ENCODE peak calls at places on chromosomes 3 and 15, in six cellular contexts. A is sigmoid colon, Z is body of pancreas, V is adrenal gland, P is stomach, M is right atrium auricular region. B is an unnamed sample.

GRCh38 chr3:142051351-142051750 is 98.0 kb downstream of the TFDP2 start:
- DNase-seq in A (no peak), Z (no peak), V (no peak), P (no peak), M (no peak), B (no peak)

GRCh38 chr3:62048577-62048976 is 324.8 kb downstream of the FEZF2 start:
- DNase-seq in A (no peak), Z (no peak), V (no peak), P (no peak), M (no peak), B (no peak)

GRCh38 chr15:70792171-70792573 is 28.8 kb upstream of the UACA start:
- DNase-seq in A (no peak), Z (no peak), V (no peak), P (no peak), M (no peak), B (no peak)

GRCh38 chr15:100245855-100246254 is 95.9 kb downstream of the ADAMTS17 start:
- DNase-seq in A (no peak), Z (no peak), V (no peak), P (no peak), M (no peak), B (no peak)

GRCh38 chr3:49625971-49626640 is 48.0 kb upstream of the APEH start:
- DNase-seq in A (no peak), Z (no peak), V (no peak), P (no peak), M (no peak), B (no peak)

GRCh38 chr3:64815691-64816225 is 128.0 kb upstream of the ADAMTS9 start:
- DNase-seq in A (no peak), Z (peak; percentile 7), V (no peak), P (no peak), M (no peak), B (no peak)

GRCh38 chr3:52281980-52282801 is 3.7 kb upstream of the WDR82 start:
- DNase-seq in A (no peak), Z (no peak), V (no peak), P (no peak), M (no peak), B (no peak)

GRCh38 chr3:130918328-130918727 is 24.4 kb downstream of the ATP2C1 start:
- DNase-seq in A (no peak), Z (no peak), V (no peak), P (no peak), M (no peak), B (no peak)

GRCh38 chr3:61560452-61561373 is 658 bp upstream of the PTPRG start:
- DNase-seq in A (peak; percentile 92), Z (peak; percentile 84), V (peak; percentile 84), P (peak; percentile 75), M (peak; percentile 90), B (peak; percentile 83)

GRCh38 chr3:123831420-123831819 is 52.7 kb downstream of the MYLK start:
- DNase-seq in A (no peak), Z (no peak), V (no peak), P (no peak), M (no peak), B (no peak)

GRCh38 chr3:87287025-87287424 is 10.6 kb upstream of the POU1F1 start:
- DNase-seq in A (no peak), Z (no peak), V (no peak), P (no peak), M (no peak), B (no peak)

GRCh38 chr3:57095361-57095760 is 34.9 kb downstream of the SPATA12 start:
- DNase-seq in A (no peak), Z (no peak), V (no peak), P (no peak), M (no peak), B (no peak)

GRCh38 chr3:197567900-197568685 is 12.3 kb upstream of the BDH1 start:
- DNase-seq in A (no peak), Z (no peak), V (no peak), P (no peak), M (no peak), B (no peak)

GRCh38 chr3:134624537-134625287 is 26.1 kb downstream of the KY start:
- DNase-seq in A (no peak), Z (no peak), V (peak; percentile 2), P (peak; percentile 10), M (peak; percentile 16), B (no peak)

GRCh38 chr3:85516146-85516545 is 557.4 kb downstream of the CADM2 start:
- DNase-seq in A (no peak), Z (no peak), V (no peak), P (no peak), M (no peak), B (no peak)

GRCh38 chr3:2456788-2457187 is 358.1 kb downstream of the CNTN4 start:
- DNase-seq in A (no peak), Z (no peak), V (no peak), P (no peak), M (no peak), B (no peak)

GRCh38 chr3:155603302-155603701 is 141.6 kb downstream of the PLCH1 start:
- DNase-seq in A (no peak), Z (no peak), V (no peak), P (no peak), M (no peak), B (no peak)

GRCh38 chr15:45113380-45113990 is 487 bp downstream of the DUOX2 start:
- DNase-seq in A (no peak), Z (no peak), V (no peak), P (no peak), M (no peak), B (no peak)

GRCh38 chr3:139104062-139104461 is 59.4 kb upstream of the PRR23C start:
- DNase-seq in A (no peak), Z (no peak), V (no peak), P (no peak), M (no peak), B (no peak)

GRCh38 chr3:195224156-195224979 is 46.6 kb downstream of the XXYLT1 start:
- DNase-seq in A (peak; percentile 64), Z (no peak), V (no peak), P (peak; percentile 13), M (peak; percentile 54), B (no peak)

GRCh38 chr3:195226445-195226844 is 44.5 kb downstream of the XXYLT1 start:
- DNase-seq in A (peak; percentile 39), Z (no peak), V (no peak), P (peak; percentile 13), M (peak; percentile 34), B (no peak)

GRCh38 chr3:195224980-195225580 is 45.9 kb downstream of the XXYLT1 start:
- DNase-seq in A (peak; percentile 29), Z (no peak), V (no peak), P (peak; percentile 7), M (peak; percentile 32), B (no peak)

GRCh38 chr3:195227871-195228270 is 43.1 kb downstream of the XXYLT1 start:
- DNase-seq in A (peak; percentile 62), Z (no peak), V (no peak), P (peak; percentile 22), M (peak; percentile 46), B (no peak)

GRCh38 chr3:195226900-195227447 is 44.0 kb downstream of the XXYLT1 start:
- DNase-seq in A (peak; percentile 49), Z (no peak), V (no peak), P (peak; percentile 29), M (peak; percentile 55), B (no peak)
- TF ChIP-seq CTCF in A (no peak), Z (no peak), V (no peak), P (no peak), M (no peak), B (peak; percentile 1)

GRCh38 chr15:51161491-51162260 is 67.0 kb upstream of the TNFAIP8L3 start:
- DNase-seq in A (no peak), Z (no peak), V (no peak), P (no peak), M (no peak), B (no peak)

GRCh38 chr15:51160484-51160883 is 65.8 kb upstream of the TNFAIP8L3 start:
- DNase-seq in A (no peak), Z (no peak), V (no peak), P (no peak), M (no peak), B (no peak)

GRCh38 chr15:51168700-51169099 is 74.0 kb upstream of the TNFAIP8L3 start:
- DNase-seq in A (no peak), Z (no peak), V (no peak), P (no peak), M (no peak), B (no peak)

GRCh38 chr15:51163843-51164242 is 69.1 kb upstream of the TNFAIP8L3 start:
- DNase-seq in A (no peak), Z (no peak), V (no peak), P (no peak), M (no peak), B (no peak)

GRCh38 chr15:51162865-51163762 is 68.4 kb upstream of the TNFAIP8L3 start:
- DNase-seq in A (peak; percentile 77), Z (peak; percentile 68), V (peak; percentile 69), P (peak; percentile 72), M (peak; percentile 77), B (peak; percentile 72)
- H3K4me3 ChIP-seq in A (peak overlapping the region; percentile 8), Z (no peak overlapping the region), V (no peak overlapping the region), P (no peak overlapping the region), M (no peak overlapping the region), B (no peak overlapping the region)

GRCh38 chr15:40379853-40380252 is 2.7 kb upstream of the KNSTRN start:
- DNase-seq in A (peak; percentile 75), Z (peak; percentile 71), V (peak; percentile 43), P (peak; percentile 62), M (peak; percentile 84), B (peak; percentile 91)

GRCh38 chr15:40381818-40382529 is 547 bp upstream of the KNSTRN start:
- DNase-seq in A (no peak), Z (no peak), V (no peak), P (no peak), M (no peak), B (no peak)

GRCh38 chr15:40379374-40379773 is 3.1 kb upstream of the KNSTRN start:
- DNase-seq in A (no peak), Z (peak; percentile 50), V (no peak), P (no peak), M (no peak), B (no peak)

GRCh38 chr15:40382580-40383456 is at the start of gene KNSTRN:
- DNase-seq in A (peak; percentile 95), Z (peak; percentile 95), V (peak; percentile 92), P (peak; percentile 94), M (peak; percentile 94), B (peak; percentile 94)

GRCh38 chr15:40380636-40381035 is 1.9 kb upstream of the KNSTRN start:
- DNase-seq in A (no peak), Z (no peak), V (no peak), P (no peak), M (no peak), B (no peak)
- H3K27ac ChIP-seq in A (peak overlapping the region; percentile 59), Z (no peak overlapping the region), V (no peak overlapping the region), P (peak overlapping the region; percentile 16), M (no peak overlapping the region), B (no peak overlapping the region)

DNA sequence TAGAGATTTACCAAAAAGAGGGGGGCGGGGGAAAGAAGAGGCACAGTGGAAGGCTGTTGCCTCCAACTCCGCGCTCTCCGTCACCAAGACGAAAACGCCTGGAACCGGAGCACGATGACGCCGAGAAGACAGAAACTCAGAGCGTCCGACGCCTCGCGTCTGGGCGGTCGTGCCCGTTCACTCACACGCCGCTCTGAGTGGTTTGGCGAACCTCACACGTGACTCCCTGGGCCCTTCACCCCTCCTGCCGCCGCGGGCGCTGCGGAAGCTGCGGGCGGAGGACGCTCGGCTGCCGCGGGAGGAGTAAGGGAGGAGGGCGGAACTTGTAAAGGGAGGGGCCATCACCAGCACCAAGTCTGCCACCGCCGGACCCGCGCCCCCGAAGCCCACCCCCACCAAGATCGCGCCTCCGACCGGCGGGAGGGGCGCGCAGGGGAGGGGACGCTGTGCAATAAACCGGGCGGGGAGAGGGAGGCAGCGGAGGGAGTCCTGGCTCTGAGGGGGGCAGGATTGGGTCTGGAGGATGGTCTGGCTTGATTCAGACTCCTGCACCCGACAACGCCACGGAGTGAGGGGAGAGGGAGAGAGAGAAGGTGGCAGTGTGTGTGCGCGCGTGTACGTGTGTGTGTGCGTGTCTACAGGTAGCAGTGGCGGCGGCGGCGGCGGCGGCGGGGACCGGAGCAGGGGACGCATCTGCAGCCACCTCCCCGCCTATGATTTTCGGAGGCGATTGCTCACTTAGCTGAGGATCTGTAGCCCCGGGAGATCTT is 1.9 kb upstream of the NLGN1 start:
- DNase-seq in A (peak; percentile 95), Z (peak; percentile 83), V (peak; percentile 72), P (peak; percentile 78), M (peak; percentile 90), B (peak; percentile 86)
- TF ChIP-seq CTCF in A (no peak), Z (no peak), V (no peak), P (no peak), M (no peak), B (no peak)